ENCODE peak calls at places on chromosome 15, in eight cellular contexts. T is mammary epithelial cell, A is hepatocyte, Y is SK-N-SH, B is coronary artery, R is GM23248, P is pancreas, N is gastrocnemius medialis. D is an unnamed sample.

GRCh38 chr15:101011582-101011981 is 92.4 kb downstream of the LRRK1 start:
- DNase-seq in A (no peak), N (no peak), P (no peak), R (no peak), T (no peak), B (peak; percentile 8), Y (no peak), D (no peak)

GRCh38 chr15:94295275-94295674 is 63.9 kb downstream of the MCTP2 start:
- DNase-seq in R (no peak), A (no peak), N (no peak), P (no peak), Y (no peak), B (no peak), T (no peak), D (peak; percentile 46)

GRCh38 chr15:100297812-100298211 is 44.0 kb downstream of the ADAMTS17 start:
- DNase-seq in N (no peak), P (no peak), Y (no peak), A (no peak), B (peak; percentile 57), R (no peak), T (no peak), D (no peak)

GRCh38 chr15:97995881-97996603 is 35.5 kb downstream of the ARRDC4 start:
- DNase-seq in B (no peak), R (peak; percentile 21), N (no peak), A (peak; percentile 28), T (peak; percentile 89), Y (no peak), P (no peak), D (peak; percentile 31)

GRCh38 chr15:70299931-70300858 is 202.5 kb upstream of the TLE3 start:
- DNase-seq in B (no peak), A (peak; percentile 39), P (no peak), T (no peak), N (no peak), R (no peak), Y (no peak), D (peak; percentile 82)

GRCh38 chr15:84818221-84819131 is 1.3 kb downstream of the ALPK3 start:
- DNase-seq in P (no peak), N (peak; percentile 89), A (peak; percentile 80), B (peak; percentile 74), Y (peak; percentile 51), T (no peak), R (peak; percentile 22), D (peak; percentile 19)

GRCh38 chr15:70050970-70051369 is 46.7 kb downstream of the TLE3 start:
- DNase-seq in N (no peak), A (no peak), P (no peak), B (no peak), R (no peak), T (no peak), Y (no peak), D (no peak)

GRCh38 chr15:101248274-101248673 is 3.6 kb downstream of the CHSY1 start:
- DNase-seq in R (no peak), T (no peak), P (no peak), Y (no peak), N (no peak), A (no peak), B (no peak), D (no peak)

GRCh38 chr15:50137330-50137761 is 18.3 kb upstream of the ATP8B4 start:
- DNase-seq in A (no peak), Y (no peak), P (no peak), B (no peak), N (no peak), R (peak; percentile 99), T (peak; percentile 95), D (no peak)

GRCh38 chr15:93235321-93235720 is 146.3 kb upstream of the RGMA start:
- DNase-seq in B (no peak), N (no peak), Y (no peak), T (no peak), R (no peak), P (no peak), A (no peak), D (no peak)

GRCh38 chr15:78923480-78924360 is 21.1 kb downstream of the CTSH start:
- DNase-seq in P (no peak), B (no peak), N (no peak), R (no peak), Y (no peak), A (no peak), T (no peak), D (no peak)

GRCh38 chr15:101067660-101068522 is 148.7 kb downstream of the LRRK1 start:
- DNase-seq in Y (no peak), B (no peak), N (no peak), T (no peak), A (no peak), P (peak; percentile 29), R (no peak), D (no peak)

GRCh38 chr15:58330836-58331561 is 100.8 kb upstream of the LIPC start:
- DNase-seq in N (no peak), R (peak; percentile 34), Y (no peak), T (no peak), P (no peak), A (no peak), B (no peak), D (peak; percentile 49)

GRCh38 chr15:58331562-58331902 is 100.3 kb upstream of the LIPC start:
- DNase-seq in P (no peak), R (peak; percentile 83), T (no peak), A (peak; percentile 26), Y (no peak), B (no peak), N (no peak), D (no peak)

GRCh38 chr15:58334803-58335202 is 97.0 kb upstream of the LIPC start:
- DNase-seq in P (peak; percentile 28), B (no peak), A (no peak), N (no peak), R (no peak), T (no peak), Y (no peak), D (no peak)

GRCh38 chr15:58331903-58332675 is 99.7 kb upstream of the LIPC start:
- DNase-seq in N (peak; percentile 98), T (peak; percentile 98), R (peak; percentile 98), P (peak; percentile 92), Y (peak; percentile 65), A (peak; percentile 96), B (peak; percentile 95), D (peak; percentile 88)

GRCh38 chr15:58332676-58333400 is 99.0 kb upstream of the LIPC start:
- DNase-seq in B (no peak), R (peak; percentile 77), A (peak; percentile 43), Y (no peak), N (no peak), T (peak; percentile 3), P (no peak), D (no peak)
- H3K4me3 ChIP-seq in B (no peak overlapping the region), R (no peak overlapping the region), A (no peak overlapping the region), Y (no peak overlapping the region), N (no peak overlapping the region), T (no peak overlapping the region), P (no peak overlapping the region), D (no peak overlapping the region)

DNA sequence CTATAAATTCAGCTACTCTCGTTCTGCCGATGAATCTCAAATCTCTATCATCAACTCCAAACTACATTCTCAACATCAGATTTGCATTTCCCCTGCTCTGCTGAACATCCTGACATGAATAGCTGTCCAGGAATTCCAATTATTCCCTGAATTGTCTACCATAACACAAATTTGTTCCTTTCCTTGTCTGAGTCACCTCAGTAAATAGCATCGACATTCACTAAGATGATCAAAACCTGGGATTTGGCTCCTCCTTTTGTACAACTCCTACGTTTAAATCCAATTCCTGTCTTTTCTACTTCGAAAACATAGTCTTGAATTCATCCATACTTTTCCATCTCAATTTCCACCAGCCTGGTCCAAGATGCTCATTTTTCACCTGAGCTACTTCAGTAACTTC is 107.0 kb downstream of the GREM1 start:
- DNase-seq in N (no peak), T (peak; percentile 51), A (no peak), P (no peak), Y (no peak), R (peak; percentile 92), B (no peak), D (no peak)
- H3K4me3 ChIP-seq in N (no peak overlapping the region), T (no peak overlapping the region), A (no peak overlapping the region), P (no peak overlapping the region), Y (peak overlapping the region; percentile 6), R (peak overlapping the region; percentile 25), B (no peak overlapping the region), D (no peak overlapping the region)

DNA sequence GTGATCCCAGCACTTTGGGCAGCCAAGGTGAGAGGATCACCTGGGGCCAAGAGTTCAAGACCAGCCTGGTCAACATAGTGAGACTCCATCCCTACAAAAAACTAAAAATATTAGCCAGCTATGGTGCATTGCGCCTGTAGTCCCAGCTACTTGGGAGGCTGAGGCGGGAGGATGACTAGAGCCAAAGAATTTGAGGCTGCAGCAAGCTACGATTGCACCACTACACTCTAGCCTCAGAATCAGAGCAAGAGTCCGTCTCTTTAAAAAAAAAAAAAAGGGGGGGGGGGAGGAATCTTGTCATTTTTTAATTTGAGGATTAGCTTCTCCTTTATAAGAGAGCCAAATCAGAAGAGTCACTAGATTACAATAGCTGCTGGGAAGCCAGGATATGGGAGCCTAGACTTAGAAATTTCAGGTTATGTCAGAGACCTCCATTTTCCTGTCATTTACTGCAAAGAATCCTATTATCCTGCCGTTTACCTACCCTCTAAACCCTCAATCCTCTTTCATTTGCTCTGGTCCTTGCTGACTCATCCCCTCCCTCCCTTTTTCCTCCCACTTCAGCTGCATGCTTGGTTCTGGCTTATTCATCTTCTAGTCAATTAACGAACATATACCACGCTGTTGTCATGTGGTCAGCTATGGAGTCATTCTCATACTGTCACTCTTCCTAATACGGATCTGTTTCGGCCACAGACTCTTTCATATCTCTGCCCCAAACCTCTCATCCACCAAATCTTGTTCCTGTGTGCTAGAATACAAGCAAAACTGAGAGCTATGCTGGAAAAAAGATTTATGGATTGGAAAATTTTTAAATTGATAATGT is 83.8 kb upstream of the PPIB start:
- DNase-seq in N (no peak), B (no peak), A (peak; percentile 48), T (peak; percentile 96), Y (no peak), R (peak; percentile 92), P (no peak), D (no peak)
- H3K4me3 ChIP-seq in N (no peak overlapping the region), B (no peak overlapping the region), A (no peak overlapping the region), T (peak overlapping the region; percentile 9), Y (no peak overlapping the region), R (peak overlapping the region; percentile 36), P (no peak overlapping the region), D (no peak overlapping the region)

DNA sequence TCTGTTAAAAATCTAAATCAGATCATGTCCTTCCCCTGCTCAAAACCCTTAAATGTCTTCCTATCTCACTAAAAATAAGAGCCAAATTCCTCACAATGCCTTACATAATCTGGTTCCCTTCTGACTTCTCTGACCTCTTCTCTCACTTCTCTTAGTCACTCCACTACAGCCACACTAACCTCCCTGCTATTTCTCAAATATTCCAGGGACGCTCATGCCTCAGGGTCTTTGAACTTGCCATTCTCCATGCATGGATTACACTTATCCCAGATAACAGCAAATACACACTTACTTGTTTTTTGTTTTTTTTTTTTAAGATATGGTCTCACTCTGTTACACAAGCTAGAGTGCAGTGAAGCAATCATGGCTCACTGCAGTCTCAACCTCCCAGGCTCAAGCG is 8.5 kb downstream of the TP53BP1 start:
- DNase-seq in P (no peak), B (no peak), A (no peak), N (no peak), R (no peak), T (no peak), Y (no peak), D (no peak)
- H3K4me3 ChIP-seq in P (no peak overlapping the region), B (no peak overlapping the region), A (no peak overlapping the region), N (no peak overlapping the region), R (no peak overlapping the region), T (no peak overlapping the region), Y (no peak overlapping the region), D (no peak overlapping the region)

GRCh38 chr15:80191198-80191597 is 38.4 kb downstream of the FAH start:
- DNase-seq in B (no peak), Y (no peak), P (no peak), N (no peak), A (no peak), R (no peak), T (no peak), D (no peak)
- H3K4me3 ChIP-seq in B (no peak overlapping the region), Y (no peak overlapping the region), P (no peak overlapping the region), N (no peak overlapping the region), A (no peak overlapping the region), R (no peak overlapping the region), T (no peak overlapping the region), D (no peak overlapping the region)